ENCODE peak calls at places on chromosomes 5 and 9, in five cellular contexts. D is posterior vena cava, A is NCI-H2081, P is Calu3, B is NCI-H1417. F is an unnamed sample.

GRCh38 chr9:5879419-5880181 is 11.1 kb upstream of the MLANA start:
- DNase-seq in B (no peak), A (no peak), P (no peak), D (no peak), F (peak)

GRCh38 chr9:129287595-129288305 is 109.7 kb upstream of the IER5L start:
- DNase-seq in B (peak), P (no peak), D (peak), A (no peak), F (no peak)

GRCh38 chr5:165781703-165782102 is 2276.3 kb downstream of the MAT2B start:
- DNase-seq in D (no peak), P (no peak), A (no peak), B (no peak), F (no peak)

GRCh38 chr5:125050926-125051325 is 304.5 kb upstream of the ZNF608 start:
- DNase-seq in A (no peak), D (no peak), P (no peak), B (no peak), F (no peak)

GRCh38 chr5:16666861-16667481 is 50.2 kb upstream of the RETREG1 start:
- DNase-seq in A (peak), D (no peak), P (no peak), B (peak), F (no peak)

GRCh38 chr9:83219924-83220438 is 157.0 kb upstream of the RASEF start:
- DNase-seq in D (no peak), A (no peak), P (no peak), B (no peak), F (no peak)

GRCh38 chr5:34682926-34683623 is 26.9 kb downstream of the RAI14 start:
- DNase-seq in B (no peak), D (no peak), A (no peak), P (peak), F (no peak)

GRCh38 chr9:136707849-136708517 is 4.4 kb upstream of the DIPK1B start:
- DNase-seq in D (no peak), P (no peak), B (no peak), A (no peak), F (no peak)

GRCh38 chr5:14400085-14400484 is 181.5 kb upstream of the OTULINL start:
- DNase-seq in B (no peak), A (no peak), D (no peak), P (no peak), F (no peak)

GRCh38 chr5:24110019-24110615 is 534.7 kb downstream of the CDH10 start:
- DNase-seq in B (peak), P (no peak), D (no peak), A (peak), F (peak)

GRCh38 chr9:134968011-134968822 is 50.5 kb upstream of the FCN1 start:
- DNase-seq in A (no peak), D (peak), P (no peak), B (no peak), F (no peak)

GRCh38 chr9:108125541-108125940 is 636.0 kb upstream of the KLF4 start:
- DNase-seq in A (no peak), B (no peak), D (no peak), P (no peak), F (peak)

GRCh38 chr5:174090147-174090546 is 44.6 kb downstream of the NSG2 start:
- DNase-seq in A (no peak), B (no peak), D (no peak), P (no peak), F (no peak)

GRCh38 chr5:149714877-149715502 is 15.1 kb upstream of the PPARGC1B start:
- DNase-seq in P (no peak), D (no peak), B (no peak), A (no peak), F (peak)

GRCh38 chr9:76571288-76572204 is 112.6 kb downstream of the GCNT1 start:
- DNase-seq in A (no peak), P (no peak), B (peak), D (no peak), F (peak)

GRCh38 chr5:93281980-93282772 is 298.8 kb downstream of the NR2F1-AS1 start:
- DNase-seq in D (no peak), A (no peak), B (no peak), P (no peak), F (no peak)

GRCh38 chr5:160152287-160152686 is 33.0 kb upstream of the PWWP2A start:
- DNase-seq in D (no peak), P (no peak), B (no peak), A (no peak), F (no peak)

GRCh38 chr5:156918311-156918845 is 44.6 kb downstream of the TIMD4 start:
- DNase-seq in P (no peak), D (no peak), A (no peak), B (no peak), F (no peak)

GRCh38 chr5:130032807-130033206 is 128.5 kb downstream of the CHSY3 start:
- DNase-seq in D (peak), P (no peak), A (no peak), B (no peak), F (no peak)